ENCODE peak calls at places on chromosomes 7 and 10, in six cellular contexts. X is fibroblast of lung, I is nephron progenitor cell, A is coronary artery, R is cardiac muscle cell, L is stomach. F is an unnamed sample.

GRCh38 chr10:46272863-46273415 is 13.9 kb upstream of the ANTXRL start:
- DNase-seq in X (no peak), I (no peak), A (peak), R (no peak), L (peak), F (peak)

GRCh38 chr7:100091411-100092181 is 2.8 kb downstream of the COPS6 start:
- DNase-seq in X (no peak), I (no peak), A (no peak), R (no peak), L (no peak), F (no peak)

GRCh38 chr10:101818958-101819633 is 852 bp upstream of the OGA start:
- DNase-seq in X (no peak), I (peak), A (no peak), R (no peak), L (no peak), F (no peak)

GRCh38 chr10:18144928-18145327 is 4.7 kb downstream of the CACNB2 start:
- DNase-seq in X (peak), I (no peak), A (no peak), R (peak), L (no peak), F (no peak)

GRCh38 chr10:82453678-82454293 is 578.8 kb downstream of the NRG3 start:
- DNase-seq in X (no peak), I (no peak), A (no peak), R (no peak), L (no peak), F (no peak)

GRCh38 chr7:70925411-70926115 is 206.4 kb upstream of the GALNT17 start:
- DNase-seq in X (no peak), I (no peak), A (no peak), R (no peak), L (no peak), F (no peak)

GRCh38 chr10:15092855-15093408 is 4.2 kb upstream of the RPP38 start:
- DNase-seq in X (no peak), I (no peak), A (no peak), R (no peak), L (no peak), F (peak)

GRCh38 chr10:52483587-52483986 is 169.5 kb downstream of the DKK1 start:
- DNase-seq in X (no peak), I (no peak), A (no peak), R (no peak), L (no peak), F (no peak)

GRCh38 chr10:124074471-124075109 is 18.8 kb downstream of the CHST15 start:
- DNase-seq in X (no peak), I (no peak), A (no peak), R (no peak), L (no peak), F (no peak)

GRCh38 chr7:464177-464711 is 55.4 kb downstream of the PDGFA start:
- DNase-seq in X (no peak), I (no peak), A (no peak), R (no peak), L (no peak), F (no peak)

GRCh38 chr7:35906191-35906908 is 105.5 kb downstream of the SEPTIN7 start:
- DNase-seq in X (peak), I (peak), A (no peak), R (peak), L (peak), F (no peak)

GRCh38 chr10:132575320-132576201 is 38.0 kb downstream of the INPP5A start:
- DNase-seq in X (peak), I (no peak), A (no peak), R (peak), L (peak), F (no peak)

GRCh38 chr10:63735305-63735704 is 214.1 kb downstream of the REEP3 start:
- DNase-seq in X (no peak), I (no peak), A (no peak), R (no peak), L (no peak), F (no peak)

GRCh38 chr7:142381727-142382409 is 124.0 kb upstream of the PRSS58 start:
- DNase-seq in X (no peak), I (no peak), A (no peak), R (no peak), L (no peak), F (no peak)

GRCh38 chr7:10138087-10138854 is 835.4 kb upstream of the PHF14 start:
- DNase-seq in X (no peak), I (no peak), A (no peak), R (no peak), L (no peak), F (no peak)

GRCh38 chr7:39647816-39648215 is 24.4 kb downstream of the RALA start:
- DNase-seq in X (no peak), I (no peak), A (no peak), R (no peak), L (no peak), F (no peak)

GRCh38 chr7:106875508-106875907 is 10.4 kb downstream of the PIK3CG start:
- DNase-seq in X (no peak), I (no peak), A (no peak), R (no peak), L (no peak), F (no peak)

GRCh38 chr10:71753091-71753959 is 20.0 kb downstream of the VSIR start:
- DNase-seq in X (no peak), I (no peak), A (no peak), R (no peak), L (no peak), F (no peak)

GRCh38 chr10:11085545-11085944 is 67.9 kb downstream of the CELF2 start:
- DNase-seq in X (no peak), I (no peak), A (no peak), R (no peak), L (no peak), F (no peak)

GRCh38 chr7:44157116-44158059 is 16.3 kb upstream of the MYL7 start:
- DNase-seq in X (no peak), I (no peak), A (peak), R (no peak), L (no peak), F (no peak)

GRCh38 chr10:62471718-62472117 is 97.5 kb downstream of the ZNF365 start:
- DNase-seq in X (no peak), I (no peak), A (no peak), R (no peak), L (no peak), F (no peak)

GRCh38 chr7:155216475-155217272 is 81.0 kb upstream of the INSIG1 start:
- DNase-seq in X (no peak), I (no peak), A (no peak), R (no peak), L (no peak), F (no peak)

GRCh38 chr7:131325179-131325840 is 2.4 kb upstream of the MKLN1 start:
- DNase-seq in X (no peak), I (no peak), A (no peak), R (no peak), L (no peak), F (no peak)

GRCh38 chr7:54960517-54960916 is 58.3 kb upstream of the EGFR start:
- DNase-seq in X (peak), I (no peak), A (no peak), R (peak), L (no peak), F (no peak)

GRCh38 chr7:68461430-68461829 is 1136.8 kb upstream of the AUTS2 start:
- DNase-seq in X (no peak), I (no peak), A (no peak), R (peak), L (no peak), F (no peak)

GRCh38 chr10:18906636-18907035 is 142.0 kb upstream of the MALRD1 start:
- DNase-seq in X (peak), I (no peak), A (no peak), R (no peak), L (no peak), F (no peak)

GRCh38 chr10:114565066-114565465 is 93.0 kb downstream of the ABLIM1 start:
- DNase-seq in X (no peak), I (no peak), A (no peak), R (no peak), L (no peak), F (no peak)

GRCh38 chr10:119149723-119150122 is 15.8 kb downstream of the SFXN4 start:
- DNase-seq in X (no peak), I (no peak), A (no peak), R (no peak), L (no peak), F (no peak)

GRCh38 chr10:5958077-5958476 is 19.3 kb downstream of the IL15RA start:
- DNase-seq in X (peak), I (no peak), A (no peak), R (peak), L (no peak), F (no peak)

GRCh38 chr7:33854178-33854577 is 51.2 kb upstream of the BMPER start:
- DNase-seq in X (peak), I (no peak), A (no peak), R (peak), L (no peak), F (no peak)

GRCh38 chr7:100087055-100087750 is 1.6 kb upstream of the COPS6 start:
- DNase-seq in X (peak), I (no peak), A (no peak), R (peak), L (no peak), F (no peak)

GRCh38 chr10:86330778-86331763 is 35.5 kb downstream of the GRID1 start:
- DNase-seq in X (no peak), I (no peak), A (no peak), R (no peak), L (no peak), F (no peak)
- TF ChIP-seq CTCF in X (no peak), I (no peak), A (no peak), R (no peak), L (no peak), F (no peak)

DNA sequence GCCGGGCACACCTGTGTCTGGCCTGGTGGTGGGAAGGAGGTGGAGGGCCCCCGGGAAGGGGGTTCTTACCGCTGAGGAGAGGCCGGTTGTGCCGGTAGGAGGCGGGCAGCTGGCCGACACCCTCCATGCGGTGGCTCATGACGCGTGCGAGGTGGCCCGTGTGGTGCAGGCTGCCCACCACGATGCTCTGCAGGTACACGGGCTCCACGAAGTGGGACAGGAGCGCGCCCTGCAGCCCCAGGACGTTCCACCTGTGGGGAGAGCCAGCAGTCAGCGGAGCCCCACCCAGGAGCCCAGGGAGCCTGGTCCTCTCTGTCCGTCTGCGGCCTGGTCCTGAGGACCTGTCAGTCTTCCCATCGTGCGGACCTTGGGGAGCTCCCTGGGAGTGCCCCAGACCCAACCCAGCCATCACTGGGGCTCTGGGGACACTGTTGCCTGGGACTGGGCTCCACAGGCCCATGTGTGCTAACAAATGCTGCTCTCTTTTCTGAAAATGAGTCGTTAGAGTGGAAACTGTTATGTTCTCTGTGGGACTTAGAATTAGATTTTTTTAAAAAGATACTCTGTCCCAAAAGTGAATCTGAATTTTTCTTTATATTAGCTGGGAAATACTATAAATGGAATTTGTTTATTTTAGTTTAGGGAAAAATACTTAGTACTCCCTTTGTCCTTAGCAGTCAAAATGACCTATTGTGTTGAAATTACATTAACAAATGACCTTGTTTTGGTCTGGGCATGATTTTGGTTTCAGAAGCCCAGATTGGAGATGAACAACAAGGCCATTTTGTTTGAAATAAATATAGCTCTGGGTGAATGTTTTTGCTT is 143.9 kb downstream of the WDR37 start:
- DNase-seq in X (no peak), I (no peak), A (no peak), R (no peak), L (peak), F (peak)
- TF ChIP-seq CTCF in X (no peak), I (no peak), A (no peak), R (no peak), L (no peak), F (no peak)

GRCh38 chr10:94088926-94089381 is 95.2 kb downstream of the PLCE1 start:
- DNase-seq in X (peak), I (no peak), A (no peak), R (peak), L (no peak), F (no peak)
- TF ChIP-seq CTCF in X (no peak), I (no peak), A (no peak), R (no peak), L (no peak), F (no peak)

DNA sequence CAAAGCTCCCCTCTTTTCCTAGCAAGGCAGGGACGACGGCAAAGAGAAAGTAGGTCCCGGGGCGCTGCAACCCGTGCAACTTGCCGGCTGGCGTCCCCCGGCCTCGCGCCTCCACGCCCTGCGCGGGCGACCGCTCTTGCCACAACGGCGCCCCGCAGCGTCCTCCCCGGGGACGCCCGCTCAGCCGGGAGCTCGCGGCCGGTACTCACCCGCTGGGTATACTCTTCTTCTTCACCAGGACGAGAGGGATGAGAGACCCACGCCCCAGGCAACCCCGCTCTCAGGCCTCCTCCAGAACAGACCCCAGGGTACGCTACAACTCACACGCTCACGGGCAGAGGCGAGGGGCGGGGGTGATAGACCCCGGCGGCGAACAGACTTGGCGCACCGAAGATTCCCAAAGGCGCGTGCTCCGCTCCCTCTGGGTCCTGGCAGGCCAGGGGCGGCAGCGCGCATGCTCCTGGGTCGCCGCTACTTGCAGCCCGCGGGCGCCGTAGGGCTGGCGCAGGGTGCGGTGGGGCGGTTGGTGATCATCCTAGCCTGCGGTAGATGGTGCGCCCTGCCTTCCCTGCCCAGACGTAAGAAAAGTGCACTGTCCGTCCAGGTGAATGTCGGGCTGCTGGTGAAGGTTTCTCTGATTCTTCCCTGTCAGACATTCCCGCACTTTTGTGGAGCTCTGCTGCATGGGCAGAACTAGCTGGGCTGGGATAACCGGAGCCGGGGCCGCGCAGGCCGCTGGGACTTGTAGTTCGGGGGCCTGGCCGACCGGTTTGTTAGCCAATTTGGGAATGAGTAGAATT is at the start of gene CC2D2B:
- DNase-seq in X (peak), I (peak), A (peak), R (peak), L (peak), F (peak)
- TF ChIP-seq CTCF in X (no peak), I (no peak), A (no peak), R (peak), L (no peak), F (peak)

DNA sequence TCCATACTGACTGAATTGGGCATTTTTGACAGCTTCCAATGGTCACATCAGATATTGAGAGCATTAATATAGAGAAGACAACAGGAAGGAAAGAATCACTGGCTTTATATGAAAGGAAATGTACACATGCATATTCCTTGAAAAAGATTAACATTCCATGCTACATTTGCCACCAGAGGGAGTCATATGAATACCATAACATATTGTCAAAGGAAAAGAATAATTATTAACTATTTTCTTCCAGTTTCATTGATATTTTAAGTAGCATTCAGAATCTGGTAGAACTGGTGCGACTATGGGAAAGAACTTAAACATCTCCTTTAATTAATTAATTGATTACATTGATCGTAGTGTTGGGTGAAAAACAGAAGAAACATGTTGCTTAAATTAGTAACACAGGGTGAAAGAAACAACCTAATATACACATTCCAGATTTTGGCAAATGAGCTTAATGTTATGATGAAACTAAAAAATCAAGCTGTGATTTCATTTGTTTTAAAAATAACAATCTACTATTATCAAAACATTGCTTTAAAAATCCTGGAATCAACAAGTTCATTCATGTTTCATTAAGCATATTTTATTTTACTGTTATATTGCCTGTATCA is 71.5 kb downstream of the GPR85 start:
- DNase-seq in X (peak), I (no peak), A (no peak), R (peak), L (no peak), F (no peak)
- TF ChIP-seq CTCF in X (peak), I (no peak), A (no peak), R (peak), L (peak), F (peak)

DNA sequence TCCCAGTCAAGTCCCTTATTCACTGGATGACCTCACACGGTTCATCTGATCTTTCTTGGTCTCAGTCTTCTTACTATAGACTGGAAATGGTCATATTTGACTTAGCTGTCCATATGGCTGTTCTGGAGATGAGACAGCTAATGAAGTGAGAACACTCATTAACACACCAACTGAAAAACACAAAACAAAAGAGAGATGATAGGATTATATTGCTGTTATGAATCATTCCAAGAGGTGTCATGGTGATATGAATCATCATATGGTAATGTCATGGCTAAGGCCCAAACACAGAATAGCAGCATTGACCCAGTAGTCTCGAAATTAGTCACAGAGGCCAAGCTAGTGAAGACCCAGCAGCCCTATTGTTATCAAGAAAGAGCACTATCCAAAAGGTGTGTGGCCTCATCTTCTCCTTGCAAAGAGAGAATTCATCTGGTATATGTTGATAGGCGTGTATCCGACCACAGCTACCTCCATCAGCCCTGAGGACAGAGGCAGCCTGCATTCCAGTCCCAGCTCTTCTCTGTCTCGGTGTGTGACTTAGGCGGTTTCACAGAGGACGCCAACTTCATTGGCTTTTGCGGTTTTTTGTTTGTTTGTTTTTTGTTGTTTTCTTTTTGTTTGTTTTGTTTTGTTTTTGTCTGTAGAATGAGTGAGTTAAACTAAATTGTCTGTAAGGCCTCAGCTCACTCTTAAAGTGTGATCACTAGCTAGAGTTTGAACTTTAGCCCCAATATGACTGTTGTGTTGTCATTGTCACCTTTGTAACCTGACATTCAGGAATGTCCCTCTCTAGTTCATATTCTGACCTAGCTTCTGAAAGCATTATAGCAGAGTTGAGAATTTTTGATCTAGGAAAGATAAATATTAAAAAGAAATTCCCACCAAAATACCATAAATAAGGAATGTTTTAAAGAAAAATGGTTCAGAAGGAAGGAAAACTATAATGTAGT is 97.4 kb upstream of the PDCD4 start:
- DNase-seq in X (peak), I (no peak), A (no peak), R (peak), L (no peak), F (no peak)
- TF ChIP-seq CTCF in X (no peak), I (no peak), A (no peak), R (no peak), L (no peak), F (no peak)

GRCh38 chr7:90262438-90262837 is 17.5 kb downstream of the CFAP69 start:
- DNase-seq in X (peak), I (no peak), A (no peak), R (peak), L (no peak), F (no peak)
- TF ChIP-seq CTCF in X (peak), I (peak), A (peak), R (peak), L (peak), F (peak)

DNA sequence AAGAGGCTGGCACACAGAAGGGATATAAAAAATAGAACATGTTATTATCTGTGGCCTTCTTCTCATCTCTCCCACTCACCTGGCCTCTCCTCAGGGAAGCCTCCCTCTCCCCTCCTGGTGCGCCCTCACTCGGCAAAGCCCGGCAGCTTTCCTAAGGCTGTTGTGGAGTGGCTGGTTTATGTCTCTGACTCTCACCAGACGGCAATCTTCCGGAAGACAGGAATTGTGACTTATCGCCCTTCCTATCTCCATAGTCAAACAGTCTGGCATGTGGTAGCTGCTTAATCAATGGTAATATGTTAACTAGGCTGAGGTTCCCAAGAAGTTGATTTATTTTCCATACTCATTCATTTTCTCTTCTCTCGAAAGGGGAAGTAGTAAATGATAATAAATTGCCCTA is 78.7 kb downstream of the ATXN7L1 start:
- DNase-seq in X (no peak), I (no peak), A (no peak), R (no peak), L (no peak), F (no peak)
- TF ChIP-seq CTCF in X (no peak), I (no peak), A (no peak), R (no peak), L (no peak), F (no peak)

GRCh38 chr10:44238212-44238611 is 146.7 kb downstream of the CXCL12 start:
- DNase-seq in X (no peak), I (no peak), A (no peak), R (no peak), L (no peak), F (no peak)
- TF ChIP-seq CTCF in X (no peak), I (no peak), A (no peak), R (no peak), L (no peak), F (no peak)

F was measured in type B pancreatic cell.